ENCODE peak calls at places on chromosomes 5 and 9, in six cellular contexts. One of them, this sample, is unnamed.

GRCh38 chr5:122581629-122582028 is 193.3 kb upstream of the SNX2 start:
- DNase-seq in effector memory CD4-positive, alpha-beta T cell: no peak
- DNase-seq in H54: peak; percentile 8
- DNase-seq in right lobe of liver: no peak
- DNase-seq in putamen: no peak
- DNase-seq in A549: no peak
- DNase-seq in this sample: peak; percentile 22

GRCh38 chr5:89968870-89969472 is 440.6 kb downstream of the CETN3 start:
- DNase-seq in A549: no peak
- DNase-seq in right lobe of liver: no peak
- DNase-seq in H54: no peak
- DNase-seq in effector memory CD4-positive, alpha-beta T cell: no peak
- DNase-seq in putamen: no peak
- DNase-seq in this sample: no peak

GRCh38 chr5:320524-321232 is 836 bp upstream of the AHRR start:
- DNase-seq in effector memory CD4-positive, alpha-beta T cell: no peak
- DNase-seq in H54: no peak
- DNase-seq in right lobe of liver: no peak
- DNase-seq in putamen: no peak
- DNase-seq in A549: no peak
- DNase-seq in this sample: no peak

GRCh38 chr9:96491079-96491879 is 41.3 kb downstream of the HABP4 start:
- DNase-seq in effector memory CD4-positive, alpha-beta T cell: no peak
- DNase-seq in A549: no peak
- DNase-seq in H54: no peak
- DNase-seq in putamen: no peak
- DNase-seq in right lobe of liver: no peak
- DNase-seq in this sample: no peak

GRCh38 chr5:38118080-38118479 is 140.3 kb upstream of the EGFLAM start:
- DNase-seq in effector memory CD4-positive, alpha-beta T cell: no peak
- DNase-seq in A549: no peak
- DNase-seq in H54: no peak
- DNase-seq in right lobe of liver: no peak
- DNase-seq in putamen: no peak
- DNase-seq in this sample: no peak

GRCh38 chr5:57277085-57277484 is 103.2 kb downstream of the GPBP1 start:
- DNase-seq in effector memory CD4-positive, alpha-beta T cell: no peak
- DNase-seq in A549: peak; percentile 18
- DNase-seq in right lobe of liver: no peak
- DNase-seq in H54: peak; percentile 10
- DNase-seq in putamen: no peak
- DNase-seq in this sample: peak; percentile 15

GRCh38 chr5:124061663-124062062 is 549.7 kb downstream of the CSNK1G3 start:
- DNase-seq in putamen: no peak
- DNase-seq in A549: no peak
- DNase-seq in H54: no peak
- DNase-seq in right lobe of liver: no peak
- DNase-seq in effector memory CD4-positive, alpha-beta T cell: no peak
- DNase-seq in this sample: peak; percentile 9

GRCh38 chr5:73030531-73030930 is 74.7 kb downstream of the FCHO2 start:
- DNase-seq in putamen: no peak
- DNase-seq in H54: no peak
- DNase-seq in right lobe of liver: no peak
- DNase-seq in A549: no peak
- DNase-seq in effector memory CD4-positive, alpha-beta T cell: no peak
- DNase-seq in this sample: peak; percentile 8

GRCh38 chr5:1808466-1808865 is 7.3 kb downstream of the NDUFS6 start:
- DNase-seq in right lobe of liver: no peak
- DNase-seq in effector memory CD4-positive, alpha-beta T cell: no peak
- DNase-seq in H54: no peak
- DNase-seq in putamen: no peak
- DNase-seq in A549: no peak
- DNase-seq in this sample: no peak

GRCh38 chr9:80400624-80401230 is 829.0 kb downstream of the TLE4 start:
- DNase-seq in A549: no peak
- DNase-seq in effector memory CD4-positive, alpha-beta T cell: no peak
- DNase-seq in putamen: no peak
- DNase-seq in right lobe of liver: no peak
- DNase-seq in H54: no peak
- DNase-seq in this sample: no peak

GRCh38 chr5:142748568-142749249 is 21.5 kb upstream of the ARHGAP26 start:
- DNase-seq in effector memory CD4-positive, alpha-beta T cell: peak; percentile 21
- DNase-seq in H54: no peak
- DNase-seq in right lobe of liver: peak; percentile 33
- DNase-seq in putamen: no peak
- DNase-seq in A549: no peak
- DNase-seq in this sample: peak; percentile 31

GRCh38 chr9:114035845-114036785 is 42.0 kb downstream of the AMBP start:
- DNase-seq in H54: no peak
- DNase-seq in right lobe of liver: no peak
- DNase-seq in A549: no peak
- DNase-seq in effector memory CD4-positive, alpha-beta T cell: no peak
- DNase-seq in putamen: no peak
- DNase-seq in this sample: no peak

GRCh38 chr9:1024112-1024511 is 26.0 kb upstream of the DMRT2 start:
- DNase-seq in putamen: no peak
- DNase-seq in right lobe of liver: no peak
- DNase-seq in effector memory CD4-positive, alpha-beta T cell: no peak
- DNase-seq in H54: no peak
- DNase-seq in A549: no peak
- DNase-seq in this sample: no peak

GRCh38 chr5:218457-219289 is 553 bp downstream of the SDHA start:
- DNase-seq in H54: no peak
- DNase-seq in A549: no peak
- DNase-seq in right lobe of liver: peak; percentile 60
- DNase-seq in putamen: no peak
- DNase-seq in effector memory CD4-positive, alpha-beta T cell: no peak
- DNase-seq in this sample: no peak

GRCh38 chr5:180603076-180603591 is 11.8 kb upstream of the SCGB3A1 start:
- DNase-seq in putamen: no peak
- DNase-seq in effector memory CD4-positive, alpha-beta T cell: no peak
- DNase-seq in A549: no peak
- DNase-seq in right lobe of liver: peak; percentile 19
- DNase-seq in H54: no peak
- DNase-seq in this sample: no peak

GRCh38 chr9:21750021-21750735 is 52.3 kb upstream of the MTAP start:
- DNase-seq in putamen: no peak
- DNase-seq in right lobe of liver: no peak
- DNase-seq in effector memory CD4-positive, alpha-beta T cell: no peak
- DNase-seq in A549: no peak
- DNase-seq in H54: no peak
- DNase-seq in this sample: no peak

GRCh38 chr9:136047775-136048559 is 47.1 kb downstream of the NACC2 start:
- DNase-seq in A549: no peak
- DNase-seq in putamen: no peak
- DNase-seq in right lobe of liver: no peak
- DNase-seq in H54: no peak
- DNase-seq in effector memory CD4-positive, alpha-beta T cell: no peak
- DNase-seq in this sample: no peak

GRCh38 chr5:9558319-9558965 is 12.6 kb upstream of the SEMA5A start:
- DNase-seq in right lobe of liver: no peak
- DNase-seq in A549: no peak
- DNase-seq in effector memory CD4-positive, alpha-beta T cell: no peak
- DNase-seq in H54: no peak
- DNase-seq in putamen: no peak
- DNase-seq in this sample: no peak

This sample was measured in A172.